ENCODE peak calls at places on chromosome 2, in four cellular contexts. I, R, W and U are unnamed samples.

GRCh38 chr2:114642371-114642770 is 199.9 kb downstream of the DPP10 start:
- DNase-seq in R (no peak), I (no peak), W (no peak), U (no peak)

GRCh38 chr2:69692424-69692823 is 48.9 kb upstream of the AAK1 start:
- DNase-seq in W (no peak), I (peak; percentile 74), R (no peak), U (no peak)

GRCh38 chr2:195486987-195487644 is 169.9 kb upstream of the SLC39A10 start:
- DNase-seq in I (peak; percentile 58), R (peak; percentile 68), W (no peak), U (peak; percentile 13)

GRCh38 chr2:241188386-241189092 is at the start of gene ANO7:
- DNase-seq in W (no peak), R (no peak), I (no peak), U (no peak)

GRCh38 chr2:149329470-149330126 is 789 bp upstream of the LYPD6 start:
- DNase-seq in W (peak; percentile 80), I (peak; percentile 81), R (peak; percentile 81), U (peak; percentile 67)

GRCh38 chr2:146642066-146642465 is 1202.8 kb upstream of the ACVR2A start:
- DNase-seq in I (no peak), W (peak; percentile 20), R (no peak), U (no peak)

GRCh38 chr2:238586931-238587775 is 160.4 kb downstream of the ASB1 start:
- DNase-seq in I (no peak), R (no peak), W (no peak), U (no peak)

GRCh38 chr2:3282056-3282998 is 95.3 kb downstream of the EIPR1 start:
- DNase-seq in R (no peak), I (peak; percentile 65), W (peak; percentile 78), U (peak; percentile 84)

GRCh38 chr2:69554981-69555380 is 88.6 kb downstream of the AAK1 start:
- DNase-seq in R (no peak), W (peak; percentile 47), I (peak; percentile 65), U (no peak)

GRCh38 chr2:1912771-1913170 is 168.5 kb upstream of the PXDN start:
- DNase-seq in W (no peak), I (no peak), R (no peak), U (no peak)

GRCh38 chr2:66866331-66867037 is 431.6 kb downstream of the MEIS1 start:
- DNase-seq in I (no peak), W (no peak), R (peak; percentile 32), U (no peak)

GRCh38 chr2:174878537-174879147 is 114.4 kb upstream of the CHRNA1 start:
- DNase-seq in I (peak; percentile 37), W (peak; percentile 28), R (no peak), U (peak; percentile 39)

GRCh38 chr2:19364014-19364413 is 5.6 kb upstream of the OSR1 start:
- DNase-seq in R (no peak), W (no peak), I (peak; percentile 11), U (no peak)

GRCh38 chr2:71884303-71885042 is 263.2 kb downstream of the CYP26B1 start:
- DNase-seq in I (peak; percentile 84), W (no peak), R (peak; percentile 64), U (peak; percentile 49)

GRCh38 chr2:46333912-46334311 is 36.7 kb downstream of the EPAS1 start:
- DNase-seq in W (no peak), R (no peak), I (no peak), U (peak; percentile 37)

GRCh38 chr2:46335966-46336436 is 38.8 kb downstream of the EPAS1 start:
- DNase-seq in W (no peak), I (no peak), R (no peak), U (no peak)

GRCh38 chr2:46332686-46333281 is 35.6 kb downstream of the EPAS1 start:
- DNase-seq in W (no peak), R (peak; percentile 42), I (peak; percentile 99), U (peak; percentile 59)

GRCh38 chr2:46335404-46335965 is 38.3 kb downstream of the EPAS1 start:
- DNase-seq in R (peak; percentile 92), I (peak; percentile 48), W (peak; percentile 79), U (peak; percentile 62)

DNA sequence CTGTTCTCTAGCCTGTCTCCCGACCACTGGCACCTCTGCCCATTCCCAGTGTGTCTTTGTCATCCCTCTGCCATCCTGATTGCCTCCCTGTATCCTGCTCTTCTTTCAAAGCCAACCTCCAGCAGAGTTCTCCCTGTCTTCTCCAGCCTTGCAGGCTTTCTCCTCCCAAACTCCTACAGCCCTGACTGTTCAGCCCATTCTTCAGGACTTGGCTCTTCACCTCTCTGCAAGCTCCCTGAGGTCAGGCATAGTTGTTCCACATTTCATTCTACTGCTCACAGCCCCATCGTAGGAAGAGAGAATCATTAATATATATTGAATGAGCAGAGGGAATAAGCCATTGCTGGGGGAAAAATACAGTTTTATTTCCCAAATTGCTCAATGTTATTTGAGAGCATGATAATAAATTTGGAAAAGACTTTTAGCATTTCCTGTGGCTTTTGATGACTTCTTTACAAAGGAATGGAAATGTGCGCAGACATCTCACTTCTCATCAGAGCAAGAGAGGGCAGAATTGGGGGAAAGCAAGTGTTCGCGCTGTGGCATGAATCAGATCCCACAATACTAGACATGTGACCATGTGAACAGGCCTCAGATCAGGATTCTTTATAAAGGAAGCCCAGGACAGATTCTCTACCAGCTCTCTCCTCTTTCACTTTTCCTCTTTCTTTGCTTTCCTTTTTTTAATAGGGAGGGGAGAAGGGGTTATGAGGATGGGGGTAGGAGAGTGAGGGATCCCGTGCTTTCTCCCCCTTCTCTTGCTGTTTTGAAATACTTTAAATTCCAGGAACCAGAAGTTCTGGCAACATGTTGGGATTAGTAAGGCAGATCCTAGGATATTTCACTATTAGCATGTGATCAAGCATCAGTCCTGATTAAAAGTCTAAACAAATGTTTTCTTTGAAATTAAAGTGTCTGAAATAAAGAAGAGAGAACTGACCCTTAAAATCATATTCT is 37.5 kb downstream of the EPAS1 start:
- DNase-seq in R (peak; percentile 96), I (peak; percentile 93), W (no peak), U (peak; percentile 72)
- H3K4me3 ChIP-seq in R (no peak overlapping the region), I (no peak overlapping the region), W (peak overlapping the region; percentile 8), U (peak overlapping the region; percentile 9)

DNA sequence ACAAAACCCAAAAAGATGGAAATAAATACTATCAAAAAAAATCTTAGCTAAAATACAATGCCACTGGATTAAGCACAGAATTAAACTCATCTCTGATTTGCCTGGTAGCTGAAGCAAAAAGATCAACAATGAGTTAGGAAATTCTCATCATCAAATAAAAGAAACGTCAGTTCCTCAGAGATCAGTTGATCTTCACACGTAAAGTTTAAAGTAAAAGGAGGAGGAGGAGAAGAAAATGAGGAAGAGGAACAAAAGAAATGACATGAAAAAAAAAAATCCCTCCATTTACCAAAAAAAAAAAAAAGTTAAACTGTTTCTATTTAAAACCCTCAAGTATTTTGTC is 22.6 kb downstream of the KLF7 start:
- DNase-seq in W (no peak), R (no peak), I (no peak), U (no peak)
- H3K4me3 ChIP-seq in W (peak overlapping the region; percentile 27), R (no peak overlapping the region), I (no peak overlapping the region), U (no peak overlapping the region)

DNA sequence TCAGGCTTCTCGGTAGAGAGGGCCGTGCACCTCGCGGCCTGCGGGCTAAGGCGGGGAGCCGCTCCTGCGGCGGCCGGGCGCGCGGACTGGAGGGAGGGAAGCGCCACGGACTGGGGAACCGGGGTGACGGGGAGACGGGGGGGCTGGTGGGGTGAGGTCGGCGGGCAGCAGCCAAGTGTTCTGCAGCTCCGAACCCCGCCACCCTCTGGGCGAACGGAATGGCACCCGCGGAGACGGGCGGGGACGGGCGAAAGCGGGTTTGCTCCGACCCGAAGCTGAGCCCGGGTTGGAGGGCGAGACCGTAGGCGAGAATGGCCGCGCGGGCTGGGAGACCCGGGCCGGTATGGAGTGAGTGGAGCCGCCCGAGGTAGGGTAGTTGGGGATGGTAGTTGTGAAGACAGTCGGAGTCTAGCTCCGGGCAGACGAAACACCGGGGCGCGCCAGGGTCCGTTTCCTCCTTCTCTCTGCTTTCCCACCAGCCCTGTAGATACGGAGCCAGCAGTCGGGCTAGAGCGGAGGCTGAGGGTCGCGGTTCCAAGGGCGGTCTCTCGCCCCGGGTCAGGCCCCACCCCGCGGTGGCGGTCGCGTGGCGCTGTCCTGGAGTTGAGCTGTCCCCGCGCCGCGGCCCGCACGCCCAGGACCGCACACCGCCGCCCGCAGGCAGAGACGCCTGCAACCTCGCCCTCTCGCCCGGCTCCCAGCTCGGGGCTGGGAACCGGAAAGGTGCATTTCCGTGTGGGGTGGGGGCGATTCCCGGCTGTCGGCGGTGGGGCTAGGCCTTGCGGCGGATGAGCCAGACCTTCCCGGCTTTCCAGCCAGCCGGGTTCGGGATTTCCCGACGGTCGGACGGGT is 160.3 kb upstream of the SIX2 start:
- DNase-seq in I (peak; percentile 38), R (peak; percentile 16), W (peak; percentile 69), U (peak; percentile 52)
- H3K4me3 ChIP-seq in I (peak overlapping the region; percentile 56), R (peak overlapping the region; percentile 78), W (peak overlapping the region; percentile 42), U (peak overlapping the region; percentile 53)

DNA sequence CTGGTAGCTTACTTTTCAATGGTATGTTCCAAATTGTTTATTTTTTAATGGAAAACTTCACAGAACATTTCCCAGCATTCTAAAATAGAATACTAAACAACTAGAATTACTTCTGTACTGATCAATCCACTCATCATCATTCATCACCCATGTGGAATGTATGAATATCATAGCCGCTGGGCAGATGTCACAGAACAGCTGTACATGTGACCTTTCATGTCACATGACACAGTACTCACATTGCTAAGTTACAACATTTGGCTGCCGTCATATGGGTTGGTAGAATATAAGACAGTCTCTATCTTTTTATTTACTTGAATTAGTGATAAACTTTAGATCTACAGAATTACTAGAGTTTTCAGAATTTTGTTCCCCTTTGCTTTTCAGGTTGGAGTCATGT is 387.6 kb downstream of the ZEB2 start:
- DNase-seq in R (peak; percentile 71), I (peak; percentile 69), W (no peak), U (peak; percentile 6)
- H3K4me3 ChIP-seq in R (no peak overlapping the region), I (no peak overlapping the region), W (no peak overlapping the region), U (no peak overlapping the region)

GRCh38 chr2:65802298-65802942 is 370.0 kb upstream of the SPRED2 start:
- DNase-seq in I (no peak), R (no peak), W (no peak), U (no peak)

GRCh38 chr2:65804777-65805176 is 372.4 kb upstream of the SPRED2 start:
- DNase-seq in W (no peak), R (no peak), I (no peak), U (no peak)

GRCh38 chr2:65796259-65796658 is 363.9 kb upstream of the SPRED2 start:
- DNase-seq in R (no peak), W (no peak), I (no peak), U (no peak)

GRCh38 chr2:65799455-65799854 is 367.1 kb upstream of the SPRED2 start:
- DNase-seq in R (no peak), I (no peak), W (no peak), U (no peak)

GRCh38 chr2:65800998-65801397 is 368.6 kb upstream of the SPRED2 start:
- DNase-seq in W (peak; percentile 45), I (peak; percentile 59), R (peak; percentile 36), U (no peak)
- H3K4me3 ChIP-seq in W (no peak overlapping the region), I (no peak overlapping the region), R (no peak overlapping the region), U (no peak overlapping the region)

GRCh38 chr2:9754532-9754887 is 88.8 kb upstream of the TAF1B start:
- DNase-seq in W (no peak), R (no peak), I (no peak), U (no peak)

GRCh38 chr2:9753665-9754531 is 89.4 kb upstream of the TAF1B start:
- DNase-seq in I (peak; percentile 91), W (no peak), R (no peak), U (no peak)

GRCh38 chr2:9751831-9752230 is 91.4 kb upstream of the TAF1B start:
- DNase-seq in I (no peak), W (no peak), R (no peak), U (no peak)

GRCh38 chr2:9752441-9753275 is 90.6 kb upstream of the TAF1B start:
- DNase-seq in I (peak; percentile 97), W (no peak), R (no peak), U (peak; percentile 94)

DNA sequence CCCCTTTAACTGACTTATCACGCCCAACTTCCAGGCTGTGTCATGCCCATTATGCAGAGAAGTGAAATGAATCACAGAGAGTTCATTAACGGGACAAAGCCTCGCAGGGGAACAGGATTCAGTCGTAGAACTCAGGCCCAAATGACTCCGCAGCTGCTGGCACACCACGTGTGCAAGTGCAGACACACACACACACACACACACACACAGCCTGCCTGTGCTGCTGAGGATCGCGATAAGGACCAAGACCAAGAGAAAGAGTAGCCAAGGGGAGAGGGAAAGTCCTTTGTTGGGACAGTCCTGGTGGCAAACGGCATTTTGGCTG is 90.0 kb upstream of the TAF1B start:
- DNase-seq in R (peak; percentile 85), W (peak; percentile 89), I (peak; percentile 99), U (peak; percentile 87)
- H3K4me3 ChIP-seq in R (no peak overlapping the region), W (no peak overlapping the region), I (no peak overlapping the region), U (peak overlapping the region; percentile 12)